ENCODE peak calls at places on chromosomes 6 and 20, in four cellular contexts. S is AG04450, P is body of pancreas, K is right atrium auricular region. M is an unnamed sample.

GRCh38 chr6:85537055-85537494 is 56.6 kb downstream of the SNX14 start:
- DNase-seq in S (no peak), K (no peak), P (no peak), M (no peak)

GRCh38 chr6:101747711-101748110 is 354.2 kb downstream of the GRIK2 start:
- DNase-seq in P (no peak), K (no peak), S (no peak), M (no peak)

GRCh38 chr20:33262658-33263065 is 20.4 kb upstream of the BPIFB1 start:
- DNase-seq in P (peak; percentile 38), K (peak; percentile 60), S (peak; percentile 6), M (peak; percentile 80)

GRCh38 chr6:43681303-43681702 is 6.3 kb downstream of the MRPS18A start:
- DNase-seq in S (no peak), P (no peak), K (no peak), M (no peak)

GRCh38 chr6:105482227-105482839 is 79.5 kb upstream of the PREP start:
- DNase-seq in K (no peak), S (no peak), P (peak; percentile 21), M (peak; percentile 32)

GRCh38 chr6:40274058-40274457 is 313.1 kb downstream of the LRFN2 start:
- DNase-seq in P (no peak), K (no peak), S (no peak), M (no peak)

GRCh38 chr6:160005861-160006540 is 37.1 kb downstream of the IGF2R start:
- DNase-seq in S (no peak), P (no peak), K (no peak), M (no peak)

GRCh38 chr20:46946796-46947195 is 52.2 kb downstream of the EYA2 start:
- DNase-seq in K (no peak), P (no peak), S (no peak), M (no peak)

GRCh38 chr6:14074723-14075503 is 42.7 kb upstream of the CD83 start:
- DNase-seq in K (no peak), S (no peak), P (no peak), M (peak; percentile 87)

GRCh38 chr6:143675327-143675900 is 2.4 kb upstream of the PHACTR2 start:
- DNase-seq in K (no peak), S (no peak), P (no peak), M (no peak)

GRCh38 chr6:35091353-35092083 is 49.6 kb downstream of the TCP11 start:
- DNase-seq in P (no peak), K (no peak), S (no peak), M (peak; percentile 7)

GRCh38 chr6:170243791-170244291 is 47.0 kb downstream of the DLL1 start:
- DNase-seq in K (no peak), S (no peak), P (peak; percentile 23), M (peak; percentile 97)

GRCh38 chr6:142871910-142872331 is 73.1 kb downstream of the HIVEP2 start:
- DNase-seq in K (peak; percentile 65), S (peak; percentile 38), P (peak; percentile 53), M (no peak)

GRCh38 chr20:61980647-61981583 is 84.8 kb downstream of the TAF4 start:
- DNase-seq in S (no peak), P (peak; percentile 67), K (no peak), M (no peak)

GRCh38 chr6:42021847-42022754 is 28.2 kb upstream of the TAF8 start:
- DNase-seq in S (no peak), K (no peak), P (no peak), M (no peak)

GRCh38 chr6:27312146-27312949 is at the start of gene POM121L2:
- DNase-seq in S (no peak), P (peak; percentile 81), K (no peak), M (peak; percentile 84)

GRCh38 chr6:163701761-163702160 is 287.2 kb downstream of the QKI start:
- DNase-seq in S (no peak), K (no peak), P (no peak), M (no peak)

GRCh38 chr6:116444092-116444491 is 17.1 kb upstream of the CALHM6 start:
- DNase-seq in S (no peak), K (no peak), P (no peak), M (no peak)

GRCh38 chr6:92354270-92354831 is 1065.0 kb downstream of the EPHA7 start:
- DNase-seq in S (no peak), K (no peak), P (no peak), M (no peak)

DNA sequence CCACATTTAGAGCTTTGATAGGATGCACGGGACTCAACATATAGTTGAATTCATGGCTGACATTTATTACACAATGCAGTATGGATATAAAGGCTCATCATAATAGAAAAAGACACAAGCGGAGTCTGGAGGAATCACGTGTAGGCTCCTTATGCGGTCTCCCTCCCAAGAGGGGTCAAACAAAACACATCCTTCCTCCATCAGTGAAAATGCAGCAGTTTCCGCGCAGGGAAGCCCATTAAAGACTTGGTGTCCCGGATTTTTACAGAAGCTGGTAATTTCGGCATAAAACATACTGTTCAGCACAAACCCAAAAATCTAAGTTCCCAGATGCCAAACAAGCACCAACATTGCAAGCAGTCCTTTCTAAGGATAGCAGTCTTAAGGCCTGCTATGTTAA is 1.1 kb downstream of the USP45 start:
- DNase-seq in K (no peak), P (no peak), S (no peak), M (no peak)
- H3K4me3 ChIP-seq in K (peak overlapping the region; percentile 88), P (no peak overlapping the region), S (peak overlapping the region; percentile 77), M (peak overlapping the region; percentile 65)

GRCh38 chr20:35776513-35777101 is 4.8 kb downstream of the PHF20 start:
- DNase-seq in K (peak; percentile 79), P (peak; percentile 69), S (no peak), M (peak; percentile 38)
- H3K27ac ChIP-seq in K (peak overlapping the region; percentile 69), P (peak overlapping the region; percentile 39), S (no peak overlapping the region), M (peak overlapping the region; percentile 43)

GRCh38 chr20:31722388-31723281 is at the start of gene BCL2L1:
- DNase-seq in K (peak; percentile 88), S (peak; percentile 57), P (peak; percentile 91), M (peak; percentile 83)
- TF ChIP-seq CTCF in K (peak; percentile 67), S (peak; percentile 88), P (peak; percentile 99), M (peak; percentile 68)

GRCh38 chr6:111664565-111665039 is 58.9 kb upstream of the TRAF3IP2 start:
- DNase-seq in P (no peak), S (no peak), K (no peak), M (no peak)
- H3K4me3 ChIP-seq in P (no peak overlapping the region), S (no peak overlapping the region), K (no peak overlapping the region), M (no peak overlapping the region)

GRCh38 chr6:4776967-4777925 is 1.0 kb downstream of the CDYL start:
- DNase-seq in K (no peak), P (no peak), S (no peak), M (no peak)
- H3K27ac ChIP-seq in K (no peak overlapping the region), P (no peak overlapping the region), S (peak overlapping the region; percentile 31), M (no peak overlapping the region)

GRCh38 chr6:38153511-38153910 is 334.0 kb downstream of the ZFAND3 start:
- DNase-seq in K (no peak), S (no peak), P (no peak), M (peak; percentile 9)

GRCh38 chr6:38153946-38154345 is 334.4 kb downstream of the ZFAND3 start:
- DNase-seq in S (no peak), K (no peak), P (no peak), M (no peak)

GRCh38 chr6:38153076-38153475 is 333.5 kb downstream of the ZFAND3 start:
- DNase-seq in S (no peak), K (no peak), P (no peak), M (no peak)

GRCh38 chr6:38151580-38152500 is 332.3 kb downstream of the ZFAND3 start:
- DNase-seq in P (no peak), S (no peak), K (no peak), M (peak; percentile 9)

GRCh38 chr6:38152620-38153019 is 333.1 kb downstream of the ZFAND3 start:
- DNase-seq in P (peak; percentile 58), K (no peak), S (no peak), M (no peak)
- TF ChIP-seq CTCF in P (no peak), K (no peak), S (no peak), M (no peak)

GRCh38 chr6:167828325-167828956 is 1.7 kb downstream of the AFDN start:
- DNase-seq in S (no peak), P (no peak), K (no peak), M (no peak)
- H3K4me3 ChIP-seq in S (peak overlapping the region; percentile 8), P (peak overlapping the region; percentile 58), K (peak overlapping the region; percentile 74), M (peak overlapping the region; percentile 92)

M was measured in WERI-Rb-1.